ENCODE peak calls at places on chromosomes 13 and 19, in four cellular contexts. K, D, B and S are unnamed samples.

GRCh38 chr13:62512194-62513141 is 1096.8 kb upstream of the PCDH20 start:
- DNase-seq in K (peak; percentile 55), D (peak; percentile 69), B (peak; percentile 84), S (no peak)

GRCh38 chr13:47036291-47037008 is 139.6 kb upstream of the HTR2A start:
- DNase-seq in K (no peak), D (peak; percentile 2), B (no peak), S (no peak)

GRCh38 chr19:51156710-51157109 is 14.6 kb downstream of the SIGLEC7 start:
- DNase-seq in K (no peak), D (no peak), B (peak; percentile 72), S (no peak)

GRCh38 chr13:97316390-97316789 is 94.3 kb downstream of the MBNL2 start:
- DNase-seq in K (no peak), D (no peak), B (no peak), S (no peak)

GRCh38 chr19:40139533-40140287 is 49.0 kb upstream of the ZNF780A start:
- DNase-seq in K (no peak), D (peak; percentile 62), B (no peak), S (no peak)

GRCh38 chr13:106472621-106473020 is 62.8 kb downstream of the EFNB2 start:
- DNase-seq in K (no peak), D (no peak), B (no peak), S (no peak)

GRCh38 chr13:99353836-99354235 is 46.6 kb upstream of the GPR183 start:
- DNase-seq in K (no peak), D (no peak), B (peak; percentile 30), S (no peak)

GRCh38 chr13:82615043-82615442 is 1267.2 kb downstream of the SLITRK1 start:
- DNase-seq in K (no peak), D (no peak), B (no peak), S (no peak)

GRCh38 chr19:55486971-55487883 is 1.0 kb upstream of the SSC5D start:
- DNase-seq in K (peak; percentile 52), D (peak; percentile 44), B (peak; percentile 78), S (peak; percentile 86)

GRCh38 chr13:110881811-110882210 is 33.1 kb downstream of the ANKRD10 start:
- DNase-seq in K (no peak), D (no peak), B (no peak), S (no peak)

GRCh38 chr13:18954254-18954653 is 227.4 kb downstream of the TUBA3C start:
- DNase-seq in K (peak; percentile 44), D (no peak), B (no peak), S (no peak)

GRCh38 chr19:12936582-12936981 is 1.8 kb upstream of the CALR start:
- DNase-seq in K (no peak), D (no peak), B (peak; percentile 53), S (no peak)

GRCh38 chr13:73984949-73985691 is 149.1 kb downstream of the KLF12 start:
- DNase-seq in K (no peak), D (no peak), B (peak; percentile 56), S (no peak)

GRCh38 chr19:30224689-30225606 is 147.2 kb upstream of the ZNF536 start:
- DNase-seq in K (no peak), D (peak; percentile 64), B (peak; percentile 63), S (no peak)

GRCh38 chr13:100454876-100455275 is 133.7 kb downstream of the GGACT start:
- DNase-seq in K (no peak), D (no peak), B (no peak), S (no peak)

GRCh38 chr19:45558399-45558878 is 26.2 kb downstream of the OPA3 start:
- DNase-seq in K (no peak), D (peak; percentile 72), B (peak; percentile 88), S (no peak)

DNA sequence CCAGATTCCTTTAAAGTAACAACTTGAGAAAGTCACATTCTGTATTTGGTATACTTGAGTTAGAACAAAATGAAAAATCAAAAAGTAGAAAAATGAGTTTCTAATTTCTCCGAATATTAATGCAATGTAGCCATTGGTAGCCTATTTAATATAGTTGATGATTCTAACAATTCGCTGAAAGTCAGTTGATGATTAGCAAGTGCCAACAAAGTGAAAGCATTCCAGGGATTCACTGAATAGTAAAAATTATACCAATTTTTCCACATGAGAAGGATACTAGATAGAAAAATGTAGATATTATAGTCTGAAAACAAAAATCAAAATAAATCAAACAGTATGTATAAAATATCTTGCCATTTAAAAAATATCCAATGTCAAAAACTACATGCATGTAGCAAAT is 117.2 kb downstream of the FREM2 start:
- DNase-seq in K (no peak), D (no peak), B (no peak), S (no peak)
- H3K27ac ChIP-seq in K (no peak overlapping the region), D (peak overlapping the region; percentile 49), B (peak overlapping the region; percentile 48), S (no peak overlapping the region)

GRCh38 chr19:38458991-38459390 is 25.5 kb downstream of the RYR1 start:
- DNase-seq in K (no peak), D (no peak), B (no peak), S (no peak)

GRCh38 chr19:38464421-38465082 is 31.1 kb downstream of the RYR1 start:
- DNase-seq in K (no peak), D (no peak), B (peak; percentile 54), S (no peak)

GRCh38 chr19:38466050-38466449 is 32.6 kb downstream of the RYR1 start:
- DNase-seq in K (no peak), D (no peak), B (no peak), S (no peak)

GRCh38 chr19:38467541-38468525 is 34.3 kb downstream of the RYR1 start:
- DNase-seq in K (no peak), D (no peak), B (no peak), S (no peak)

DNA sequence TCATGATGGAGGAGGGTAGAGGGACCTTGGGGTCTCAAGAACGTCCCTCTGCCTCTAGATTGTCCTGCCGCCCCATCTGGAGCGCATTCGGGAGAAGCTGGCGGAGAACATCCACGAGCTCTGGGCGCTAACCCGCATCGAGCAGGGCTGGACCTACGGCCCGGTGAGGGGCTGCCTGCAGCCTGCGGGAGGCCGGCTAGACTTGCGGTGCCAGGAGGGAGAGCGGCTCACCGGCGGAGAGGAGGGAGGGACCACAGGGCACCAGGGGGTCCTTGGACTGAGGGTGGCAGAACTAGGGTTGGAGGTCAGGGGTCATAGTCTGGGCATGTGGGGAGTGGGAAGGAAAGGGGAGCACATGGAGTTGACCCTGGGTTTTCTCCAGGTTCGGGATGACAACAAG is 29.9 kb downstream of the RYR1 start:
- DNase-seq in K (no peak), D (no peak), B (no peak), S (no peak)
- H3K27me3 ChIP-seq in K (no peaks in the 10 kb centered on the region), D (no peaks in the 10 kb centered on the region), B (no peaks in the 10 kb centered on the region), S (no peaks in the 10 kb centered on the region)

GRCh38 chr13:40389081-40389641 is 277.3 kb downstream of the FOXO1 start:
- DNase-seq in K (no peak), D (no peak), B (no peak), S (no peak)

GRCh38 chr13:40390290-40391008 is 276.0 kb downstream of the FOXO1 start:
- DNase-seq in K (no peak), D (peak; percentile 85), B (no peak), S (no peak)

GRCh38 chr13:40386586-40386985 is 279.9 kb downstream of the FOXO1 start:
- DNase-seq in K (no peak), D (no peak), B (no peak), S (no peak)

GRCh38 chr13:40387775-40388174 is 278.7 kb downstream of the FOXO1 start:
- DNase-seq in K (no peak), D (no peak), B (no peak), S (no peak)

DNA sequence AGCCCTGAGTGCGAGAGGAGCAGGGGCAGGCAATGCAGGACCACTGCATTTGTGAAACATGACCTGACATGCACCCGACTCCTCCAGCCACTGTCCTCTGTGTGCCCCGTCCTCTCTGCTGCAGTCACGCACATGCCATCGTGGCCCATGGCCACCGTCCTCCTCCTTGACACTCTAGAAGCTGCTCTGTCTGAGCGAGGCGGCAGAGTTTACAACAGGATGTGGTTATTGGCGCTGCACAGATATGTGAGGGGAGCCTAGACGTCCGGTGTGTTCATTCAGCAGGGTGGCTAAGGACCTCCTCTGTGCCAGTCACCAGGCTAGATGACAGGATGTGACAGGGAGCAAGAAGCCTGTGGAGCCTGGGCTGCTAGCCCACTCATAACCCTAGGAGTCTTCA is 277.8 kb downstream of the FOXO1 start:
- DNase-seq in K (no peak), D (no peak), B (no peak), S (no peak)
- H3K27ac ChIP-seq in K (no peak overlapping the region), D (no peak overlapping the region), B (no peak overlapping the region), S (no peak overlapping the region)

DNA sequence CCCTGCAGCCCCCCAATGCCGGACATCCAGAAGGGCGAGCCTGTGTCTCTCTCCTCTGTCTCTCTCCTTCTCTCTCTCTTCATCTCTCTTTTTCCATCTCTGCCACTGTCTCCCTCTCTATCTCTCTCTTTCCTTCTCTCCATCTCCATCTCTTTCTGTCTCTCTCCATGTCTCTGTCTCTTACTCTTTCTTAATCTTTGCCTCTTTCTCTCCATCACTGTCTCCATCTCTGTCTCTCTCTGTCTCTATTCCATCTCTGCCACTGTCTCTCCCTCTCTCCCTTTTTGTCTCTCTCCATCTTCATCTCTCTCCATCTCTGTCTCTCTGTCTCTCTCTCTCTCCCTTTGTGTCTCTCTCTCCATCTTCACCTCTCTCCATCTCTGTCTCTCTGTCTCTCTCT is 25.7 kb upstream of the TCF3 start:
- DNase-seq in K (no peak), D (no peak), B (no peak), S (no peak)
- H3K27me3 ChIP-seq in K (no peaks in the 10 kb centered on the region), D (peaks cover 100% of the 10 kb centered on the region), B (peaks cover 48% of the 10 kb centered on the region), S (peaks cover 17% of the 10 kb centered on the region)

DNA sequence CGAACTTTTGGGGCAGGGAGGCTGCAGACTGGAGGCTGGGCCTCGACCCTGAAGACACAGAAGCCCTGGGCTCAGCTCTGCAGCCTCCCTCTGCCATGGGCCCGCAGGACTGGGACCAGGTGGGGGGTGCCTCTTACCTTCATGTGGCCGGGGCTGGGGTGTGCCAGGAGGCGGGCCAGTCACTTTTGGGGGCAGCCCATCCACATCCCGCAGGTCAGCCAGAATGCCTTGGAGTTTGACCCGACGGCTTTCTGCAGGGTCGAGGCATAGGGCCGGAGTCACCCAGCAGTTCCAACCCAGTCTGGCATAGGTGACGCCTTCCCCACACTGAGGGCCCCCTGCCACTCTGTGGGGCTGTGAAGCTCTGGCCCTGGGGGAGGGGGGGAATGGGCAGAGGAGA is 10.8 kb upstream of the PRKD2 start:
- DNase-seq in K (no peak), D (no peak), B (no peak), S (no peak)
- H3K27ac ChIP-seq in K (no peak overlapping the region), D (no peak overlapping the region), B (no peak overlapping the region), S (peak overlapping the region; percentile 29)

GRCh38 chr13:24741016-24741662 is 22.8 kb upstream of the RNF17 start:
- DNase-seq in K (no peak), D (no peak), B (peak; percentile 68), S (no peak)
- H3K27me3 ChIP-seq in K (no peaks in the 10 kb centered on the region), D (peaks cover 37% of the 10 kb centered on the region), B (peaks cover 34% of the 10 kb centered on the region), S (peaks cover 5% of the 10 kb centered on the region)